ENCODE peak calls at places on chromosomes 13 and 19, in ten cellular contexts. H is KG1; A is naive thymus-derived CD8-positive, alpha-beta T cell; B is upper lobe of left lung; M is NCI-H2171 treated with DMSO at 0.1 percent for 48 hours; P is substantia nigra; D is iris pigment epithelial cell; J is fibroblast of lung; Y is NCI-H1105 treated with DMSO at 0.1 percent for 48 hours; L is right lobe of liver. F is an unnamed sample.

GRCh38 chr19:44576843-44577565 is 36.4 kb upstream of the IGSF23 start:
- DNase-seq in H (no peak), A (peak; percentile 5), B (no peak), M (peak; percentile 30), P (no peak), D (peak; percentile 47), J (peak; percentile 40), Y (peak; percentile 28), L (no peak), F (no peak)

GRCh38 chr19:38919837-38920528 is 8.0 kb upstream of the CCER2 start:
- DNase-seq in H (no peak), A (no peak), B (no peak), M (no peak), P (no peak), D (no peak), J (no peak), Y (no peak), L (peak; percentile 44), F (no peak)

GRCh38 chr13:48235100-48235813 is 2.3 kb downstream of the ITM2B start:
- DNase-seq in H (no peak), A (no peak), B (no peak), M (peak; percentile 53), P (peak; percentile 2), D (peak; percentile 57), J (peak; percentile 42), Y (no peak), L (no peak), F (no peak)

GRCh38 chr19:294819-295686 is 3.9 kb upstream of the PLPP2 start:
- DNase-seq in H (no peak), A (peak; percentile 25), B (peak; percentile 89), M (peak; percentile 38), P (peak; percentile 18), D (peak; percentile 21), J (no peak), Y (peak; percentile 30), L (no peak), F (no peak)

GRCh38 chr13:66048888-66049287 is 1181.2 kb downstream of the PCDH9 start:
- DNase-seq in H (no peak), A (no peak), B (no peak), M (no peak), P (no peak), D (peak; percentile 28), J (no peak), Y (no peak), L (no peak), F (no peak)

GRCh38 chr19:17076539-17076919 is 952 bp downstream of the MYO9B start:
- DNase-seq in H (no peak), A (no peak), B (no peak), M (no peak), P (no peak), D (no peak), J (no peak), Y (no peak), L (no peak), F (no peak)

GRCh38 chr13:113121928-113122420 is 625 bp upstream of the F10 start:
- DNase-seq in H (no peak), A (no peak), B (peak; percentile 52), M (no peak), P (no peak), D (no peak), J (no peak), Y (no peak), L (peak; percentile 56), F (no peak)

GRCh38 chr19:8065489-8066261 is 13.1 kb downstream of the CCL25 start:
- DNase-seq in H (no peak), A (no peak), B (peak; percentile 83), M (no peak), P (no peak), D (no peak), J (no peak), Y (no peak), L (no peak), F (no peak)

GRCh38 chr13:44317752-44318550 is 55.7 kb upstream of the SERP2 start:
- DNase-seq in H (no peak), A (no peak), B (no peak), M (peak; percentile 73), P (no peak), D (no peak), J (peak; percentile 67), Y (peak; percentile 62), L (no peak), F (no peak)

GRCh38 chr13:23856008-23856750 is 33.0 kb downstream of the MIPEP start:
- DNase-seq in H (no peak), A (no peak), B (no peak), M (no peak), P (peak; percentile 10), D (no peak), J (no peak), Y (no peak), L (no peak), F (no peak)

GRCh38 chr13:28012896-28013295 is 24.4 kb upstream of the URAD start:
- DNase-seq in H (no peak), A (no peak), B (no peak), M (no peak), P (no peak), D (no peak), J (no peak), Y (no peak), L (no peak), F (no peak)

GRCh38 chr13:37481005-37481857 is 117.3 kb downstream of the POSTN start:
- DNase-seq in H (no peak), A (no peak), B (no peak), M (no peak), P (no peak), D (peak; percentile 25), J (peak; percentile 15), Y (peak; percentile 59), L (no peak), F (no peak)

GRCh38 chr19:703651-704446 is 4.9 kb upstream of the PALM start:
- DNase-seq in H (peak; percentile 19), A (peak; percentile 56), B (peak; percentile 97), M (no peak), P (no peak), D (peak; percentile 47), J (peak; percentile 57), Y (no peak), L (peak; percentile 87), F (peak; percentile 97)

GRCh38 chr19:495047-495439 is 1.2 kb upstream of the MADCAM1 start:
- DNase-seq in H (no peak), A (no peak), B (peak; percentile 38), M (no peak), P (no peak), D (no peak), J (no peak), Y (no peak), L (no peak), F (no peak)

GRCh38 chr13:111518161-111518791 is 197.8 kb downstream of the TEX29 start:
- DNase-seq in H (no peak), A (no peak), B (no peak), M (no peak), P (no peak), D (no peak), J (no peak), Y (no peak), L (peak; percentile 46), F (no peak)

GRCh38 chr13:67298297-67298696 is 68.2 kb upstream of the PCDH9 start:
- DNase-seq in H (no peak), A (no peak), B (no peak), M (no peak), P (no peak), D (peak; percentile 15), J (peak; percentile 52), Y (no peak), L (no peak), F (no peak)

GRCh38 chr19:30231408-30232318 is 140.5 kb upstream of the ZNF536 start:
- DNase-seq in H (no peak), A (no peak), B (no peak), M (no peak), P (no peak), D (no peak), J (no peak), Y (peak; percentile 36), L (no peak), F (no peak)

GRCh38 chr13:40440990-40441820 is 225.2 kb downstream of the FOXO1 start:
- DNase-seq in H (no peak), A (no peak), B (no peak), M (no peak), P (peak; percentile 75), D (peak; percentile 51), J (peak; percentile 78), Y (no peak), L (peak; percentile 93), F (no peak)

GRCh38 chr19:41426116-41426841 is 895 bp downstream of the B3GNT8 start:
- DNase-seq in H (no peak), A (no peak), B (peak; percentile 86), M (no peak), P (no peak), D (no peak), J (no peak), Y (no peak), L (no peak), F (no peak)

GRCh38 chr19:18775586-18776287 is 15.4 kb downstream of the COMP start:
- DNase-seq in H (no peak), A (no peak), B (peak; percentile 72), M (no peak), P (no peak), D (peak; percentile 60), J (peak; percentile 40), Y (no peak), L (no peak), F (no peak)

GRCh38 chr19:12703056-12703455 is 6.6 kb upstream of the FBXW9 start:
- DNase-seq in H (no peak), A (no peak), B (no peak), M (peak; percentile 82), P (no peak), D (peak; percentile 47), J (peak; percentile 53), Y (peak; percentile 55), L (no peak), F (peak; percentile 53)

GRCh38 chr13:101025925-101026324 is 351.3 kb upstream of the TMTC4 start:
- DNase-seq in H (no peak), A (no peak), B (no peak), M (no peak), P (no peak), D (no peak), J (no peak), Y (no peak), L (no peak), F (no peak)

GRCh38 chr13:49652691-49653305 is 24.5 kb downstream of the ARL11 start:
- DNase-seq in H (no peak), A (no peak), B (no peak), M (peak; percentile 65), P (no peak), D (no peak), J (peak; percentile 39), Y (peak; percentile 49), L (no peak), F (no peak)

GRCh38 chr13:110308377-110309158 is 1.5 kb downstream of the COL4A2 start:
- DNase-seq in H (no peak), A (no peak), B (no peak), M (no peak), P (no peak), D (peak; percentile 69), J (peak; percentile 61), Y (peak; percentile 76), L (no peak), F (no peak)

GRCh38 chr13:27038323-27038722 is 133.3 kb downstream of the USP12 start:
- DNase-seq in H (no peak), A (no peak), B (no peak), M (no peak), P (no peak), D (peak; percentile 84), J (peak; percentile 63), Y (no peak), L (no peak), F (no peak)

GRCh38 chr19:21482863-21483276 is 22.5 kb upstream of the ZNF429 start:
- DNase-seq in H (no peak), A (peak; percentile 64), B (peak; percentile 83), M (no peak), P (no peak), D (peak; percentile 44), J (peak; percentile 48), Y (peak; percentile 61), L (peak; percentile 63), F (no peak)

GRCh38 chr13:33678906-33679657 is 138.9 kb upstream of the RFC3 start:
- DNase-seq in H (no peak), A (no peak), B (no peak), M (no peak), P (peak; percentile 15), D (peak; percentile 70), J (peak; percentile 34), Y (no peak), L (peak; percentile 92), F (no peak)

GRCh38 chr19:4581381-4582111 is 22.1 kb upstream of the SEMA6B start:
- DNase-seq in H (no peak), A (no peak), B (peak; percentile 82), M (peak; percentile 52), P (no peak), D (no peak), J (no peak), Y (peak; percentile 34), L (no peak), F (no peak)